ENCODE peak calls at places on chromosomes 3 and 15, in six cellular contexts. E is heart left ventricle; G is astrocyte; D is effector memory CD4-positive, alpha-beta T cell; A is hepatocyte; J is fibroblast of lung. Z is an unnamed sample.

GRCh38 chr3:98780343-98780742 is 17.2 kb downstream of the ST3GAL6 start:
- DNase-seq in A (no peak), G (peak; percentile 74), J (peak; percentile 79), D (no peak), E (no peak), Z (no peak)

GRCh38 chr3:128784228-128784627 is 58.2 kb downstream of the RAB7A start:
- DNase-seq in J (no peak), E (peak; percentile 73), A (peak; percentile 39), G (no peak), D (no peak), Z (peak; percentile 34)

GRCh38 chr3:64650096-64650622 is 37.6 kb downstream of the ADAMTS9 start:
- DNase-seq in G (no peak), D (no peak), J (no peak), E (no peak), A (peak; percentile 16), Z (no peak)

GRCh38 chr3:54531741-54532140 is 396.1 kb downstream of the LRTM1 start:
- DNase-seq in J (no peak), A (no peak), G (no peak), D (no peak), E (no peak), Z (no peak)

GRCh38 chr3:108462899-108463298 is 47.5 kb downstream of the MYH15 start:
- DNase-seq in G (peak; percentile 31), D (no peak), J (peak; percentile 60), E (no peak), A (no peak), Z (no peak)

GRCh38 chr3:84304214-84304613 is 654.6 kb upstream of the CADM2 start:
- DNase-seq in D (no peak), E (no peak), J (no peak), A (no peak), G (no peak), Z (no peak)

GRCh38 chr3:16174976-16175901 is 759 bp downstream of the GALNT15 start:
- DNase-seq in J (peak; percentile 33), G (peak; percentile 33), A (no peak), E (no peak), D (no peak), Z (no peak)

GRCh38 chr15:44722011-44722410 is 10.7 kb downstream of the B2M start:
- DNase-seq in A (no peak), E (no peak), J (no peak), G (no peak), D (no peak), Z (no peak)

GRCh38 chr3:81043009-81043408 is 718.4 kb downstream of the GBE1 start:
- DNase-seq in E (no peak), G (no peak), D (no peak), A (no peak), J (no peak), Z (no peak)

GRCh38 chr15:46394463-46394862 is 759.6 kb downstream of the SQOR start:
- DNase-seq in D (no peak), E (no peak), G (no peak), A (no peak), J (no peak), Z (no peak)

GRCh38 chr15:78374436-78375393 is 34.6 kb downstream of the CRABP1 start:
- DNase-seq in G (no peak), J (no peak), E (no peak), A (peak; percentile 85), D (no peak), Z (peak; percentile 54)

GRCh38 chr3:171810278-171811058 is at the start of gene PLD1:
- DNase-seq in A (peak; percentile 94), G (peak; percentile 68), J (no peak), E (peak; percentile 89), D (peak; percentile 19), Z (peak; percentile 59)

GRCh38 chr3:55797084-55797483 is 310.0 kb upstream of the WNT5A start:
- DNase-seq in J (no peak), G (no peak), E (no peak), D (no peak), A (no peak), Z (no peak)

GRCh38 chr15:66735909-66736305 is 33.9 kb downstream of the SMAD6 start:
- DNase-seq in J (peak; percentile 33), E (no peak), D (no peak), A (no peak), G (no peak), Z (peak; percentile 50)

GRCh38 chr15:96720251-96720650 is 389.8 kb downstream of the NR2F2 start:
- DNase-seq in G (no peak), D (no peak), J (no peak), A (no peak), E (no peak), Z (no peak)

GRCh38 chr3:32354362-32354778 is 37.3 kb upstream of the CMTM7 start:
- DNase-seq in J (peak; percentile 47), G (peak; percentile 36), D (no peak), E (no peak), A (peak; percentile 58), Z (no peak)

GRCh38 chr3:16801698-16802097 is 83.1 kb upstream of the PLCL2 start:
- DNase-seq in E (no peak), D (no peak), A (no peak), G (peak; percentile 46), J (peak; percentile 49), Z (peak; percentile 26)

GRCh38 chr3:8266679-8267267 is 234.8 kb upstream of the LMCD1 start:
- DNase-seq in E (no peak), J (peak; percentile 65), D (no peak), G (peak; percentile 56), A (no peak), Z (no peak)

GRCh38 chr3:178551916-178552321 is 15.7 kb downstream of the KCNMB2 start:
- DNase-seq in D (no peak), A (peak; percentile 10), G (peak; percentile 56), J (peak; percentile 64), E (no peak), Z (no peak)

GRCh38 chr3:150237490-150237889 is 170.6 kb upstream of the TSC22D2 start:
- DNase-seq in E (peak; percentile 27), A (no peak), J (peak; percentile 87), G (peak; percentile 81), D (no peak), Z (no peak)

GRCh38 chr3:54604495-54604894 is 323.4 kb downstream of the LRTM1 start:
- DNase-seq in E (no peak), D (no peak), J (no peak), G (no peak), A (no peak), Z (no peak)

GRCh38 chr3:13790376-13791219 is 89.3 kb downstream of the WNT7A start:
- DNase-seq in G (no peak), E (no peak), D (no peak), J (no peak), A (no peak), Z (no peak)

GRCh38 chr15:36126194-36126593 is 453.2 kb upstream of the CDIN1 start:
- DNase-seq in A (no peak), E (no peak), D (no peak), G (no peak), J (no peak), Z (no peak)

GRCh38 chr3:123791073-123791370 is 93.1 kb downstream of the MYLK start:
- DNase-seq in D (no peak), A (no peak), J (no peak), G (no peak), E (no peak), Z (no peak)

GRCh38 chr3:123790254-123791072 is 93.7 kb downstream of the MYLK start:
- DNase-seq in G (no peak), J (peak; percentile 46), D (no peak), A (no peak), E (no peak), Z (no peak)

GRCh38 chr3:123792473-123793201 is 91.5 kb downstream of the MYLK start:
- DNase-seq in A (no peak), E (no peak), J (peak; percentile 69), G (peak; percentile 55), D (no peak), Z (no peak)

GRCh38 chr3:123791417-123791816 is 92.7 kb downstream of the MYLK start:
- DNase-seq in E (no peak), D (no peak), A (no peak), J (peak; percentile 92), G (peak; percentile 92), Z (peak; percentile 51)

DNA sequence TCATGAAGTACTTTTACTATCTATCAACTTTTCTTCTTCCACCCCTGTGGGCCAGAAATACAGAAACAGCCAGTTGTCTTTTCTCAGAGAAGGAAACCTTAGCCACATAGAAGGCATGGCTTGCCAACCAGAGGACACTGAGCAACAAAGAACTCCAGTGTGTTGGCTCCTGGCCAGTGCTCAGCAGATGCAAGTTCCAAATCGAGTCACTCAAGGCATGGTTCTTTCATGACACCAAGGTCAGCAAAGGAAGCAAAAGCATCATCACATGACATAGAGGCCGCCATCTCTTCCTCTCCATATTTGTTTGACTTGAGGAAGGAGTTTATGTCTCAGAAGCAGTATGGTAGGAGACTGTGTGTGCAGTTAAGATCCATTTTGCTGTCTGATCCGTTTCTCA is 92.2 kb downstream of the MYLK start:
- DNase-seq in E (no peak), J (peak; percentile 60), A (no peak), D (no peak), G (peak; percentile 49), Z (peak; percentile 49)
- H3K27ac ChIP-seq in E (no peak overlapping the region), J (no peak overlapping the region), A (no peak overlapping the region), D (no peak overlapping the region), G (peak overlapping the region; percentile 61), Z (peak overlapping the region; percentile 24)

GRCh38 chr15:62532367-62532766 is 367.3 kb upstream of the C2CD4B start:
- DNase-seq in E (no peak), G (no peak), A (no peak), J (no peak), D (no peak), Z (no peak)

GRCh38 chr15:62524848-62525247 is 359.8 kb upstream of the C2CD4B start:
- DNase-seq in D (no peak), J (no peak), G (no peak), A (no peak), E (no peak), Z (no peak)

GRCh38 chr15:62527387-62527786 is 362.3 kb upstream of the C2CD4B start:
- DNase-seq in G (no peak), A (no peak), J (no peak), D (no peak), E (no peak), Z (no peak)

GRCh38 chr15:62533687-62534086 is 368.6 kb upstream of the C2CD4B start:
- DNase-seq in E (no peak), J (no peak), A (no peak), D (no peak), G (no peak), Z (peak; percentile 16)

GRCh38 chr15:62528505-62528904 is 363.4 kb upstream of the C2CD4B start:
- DNase-seq in J (no peak), G (no peak), E (no peak), A (no peak), D (no peak), Z (no peak)
- H3K4me3 ChIP-seq in J (no peak overlapping the region), G (no peak overlapping the region), E (no peak overlapping the region), A (no peak overlapping the region), D (no peak overlapping the region), Z (no peak overlapping the region)

DNA sequence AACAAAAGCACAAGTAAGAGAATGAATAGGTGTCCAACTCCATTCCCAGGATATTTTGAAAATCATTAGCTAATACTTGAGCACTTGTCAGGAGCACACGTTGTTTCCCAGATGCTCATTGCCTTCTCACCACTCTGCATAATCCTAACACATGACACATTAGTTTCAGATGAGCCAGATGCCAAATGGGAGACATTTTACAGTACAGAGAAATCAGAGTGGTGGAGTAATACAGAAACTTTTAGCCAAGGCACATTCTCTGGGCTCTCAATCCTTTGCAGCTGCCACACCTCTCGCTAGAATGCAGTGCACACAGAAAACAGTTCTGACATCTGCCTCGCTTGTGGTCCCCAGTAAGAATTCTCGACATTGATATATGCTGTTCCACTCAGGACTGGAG is 76.6 kb downstream of the P3H2 start:
- DNase-seq in A (no peak), D (no peak), E (no peak), G (peak; percentile 75), J (peak; percentile 79), Z (peak; percentile 10)
- H3K4me1 ChIP-seq in A (peaks cover 44% of the 10 kb centered on the region), D (no peaks in the 10 kb centered on the region), E (peaks cover 6% of the 10 kb centered on the region), G (peaks cover 5% of the 10 kb centered on the region), J (no peaks in the 10 kb centered on the region), Z (peaks cover 3% of the 10 kb centered on the region)

GRCh38 chr3:188211476-188211875 is 57.5 kb downstream of the LPP start:
- DNase-seq in D (no peak), G (peak; percentile 45), J (peak; percentile 58), E (no peak), A (no peak), Z (no peak)
- H3K27ac ChIP-seq in D (no peak overlapping the region), G (peak overlapping the region; percentile 64), J (peak overlapping the region; percentile 60), E (peak overlapping the region; percentile 4), A (peak overlapping the region; percentile 91), Z (no peak overlapping the region)

Z was measured in SJCRH30.